ENCODE peak calls at places on chromosomes 2 and 18, in four cellular contexts. F, I, U and H are unnamed samples.

GRCh38 chr2:27085062-27085669 is 1.4 kb upstream of the KHK start:
- DNase-seq in U (no peak), I (no peak), F (no peak), H (no peak)

GRCh38 chr2:23824777-23825212 is 102.1 kb downstream of the ATAD2B start:
- DNase-seq in I (peak; percentile 40), U (peak; percentile 34), F (no peak), H (peak; percentile 65)

GRCh38 chr2:101524811-101525430 is 50.0 kb upstream of the RFX8 start:
- DNase-seq in U (no peak), F (peak; percentile 10), I (no peak), H (no peak)

GRCh38 chr2:213848631-213849030 is 562.2 kb upstream of the VWC2L start:
- DNase-seq in U (no peak), I (no peak), F (no peak), H (no peak)

GRCh38 chr18:39057423-39058057 is 1491.9 kb upstream of the CELF4 start:
- DNase-seq in F (no peak), U (no peak), I (no peak), H (no peak)

GRCh38 chr18:74709451-74709850 is 111.8 kb downstream of the ZNF407 start:
- DNase-seq in F (no peak), I (no peak), U (no peak), H (no peak)

GRCh38 chr2:105645031-105645940 is 99.4 kb upstream of the NCK2 start:
- DNase-seq in F (no peak), I (no peak), U (no peak), H (no peak)

GRCh38 chr2:60818272-60818671 is 62.2 kb downstream of the PAPOLG start:
- DNase-seq in F (no peak), U (no peak), I (peak; percentile 22), H (no peak)

GRCh38 chr2:70861774-70862644 is 26.4 kb upstream of the CD207 start:
- DNase-seq in I (peak; percentile 84), U (no peak), F (peak; percentile 97), H (peak; percentile 85)

GRCh38 chr2:237932731-237933131 is 34.1 kb upstream of the UBE2F start:
- DNase-seq in I (no peak), F (no peak), U (no peak), H (no peak)

GRCh38 chr2:55761526-55761925 is 67.9 kb upstream of the PNPT1 start:
- DNase-seq in U (no peak), F (no peak), I (no peak), H (no peak)

GRCh38 chr18:62877448-62878221 is 162.3 kb downstream of the PHLPP1 start:
- DNase-seq in F (no peak), U (no peak), I (no peak), H (no peak)

GRCh38 chr2:16167471-16168426 is 227.4 kb downstream of the MYCN start:
- DNase-seq in F (peak; percentile 45), U (no peak), I (peak; percentile 13), H (no peak)

GRCh38 chr2:24421668-24422067 is 61.3 kb upstream of the ITSN2 start:
- DNase-seq in F (peak; percentile 83), U (no peak), I (peak; percentile 55), H (peak; percentile 60)

GRCh38 chr18:63909870-63910269 is 2.1 kb downstream of the SERPINB10 start:
- DNase-seq in F (no peak), U (no peak), I (no peak), H (no peak)

GRCh38 chr2:227717687-227718567 is at the start of gene SLC19A3:
- DNase-seq in I (peak; percentile 46), U (no peak), F (peak; percentile 91), H (peak; percentile 86)

GRCh38 chr2:121336528-121337294 is 51.7 kb upstream of the TFCP2L1 start:
- DNase-seq in U (no peak), F (no peak), I (no peak), H (no peak)

GRCh38 chr2:165691615-165692014 is 102.4 kb downstream of the GALNT3 start:
- DNase-seq in U (no peak), F (peak; percentile 59), I (no peak), H (no peak)

GRCh38 chr2:12116228-12116750 is 369.9 kb downstream of the LPIN1 start:
- DNase-seq in F (no peak), I (no peak), U (peak; percentile 51), H (no peak)

GRCh38 chr2:132991464-132992045 is 321.6 kb upstream of the LYPD1 start:
- DNase-seq in U (no peak), F (no peak), I (no peak), H (peak; percentile 14)

GRCh38 chr2:44490726-44491125 is 129.0 kb downstream of the CAMKMT start:
- DNase-seq in U (no peak), I (no peak), F (no peak), H (no peak)

GRCh38 chr2:134140251-134140661 is 113.6 kb upstream of the MGAT5 start:
- DNase-seq in I (no peak), F (no peak), U (no peak), H (no peak)

GRCh38 chr2:232885264-232885961 is 15.3 kb downstream of the SNORC start:
- DNase-seq in F (no peak), U (no peak), I (no peak), H (peak; percentile 16)

DNA sequence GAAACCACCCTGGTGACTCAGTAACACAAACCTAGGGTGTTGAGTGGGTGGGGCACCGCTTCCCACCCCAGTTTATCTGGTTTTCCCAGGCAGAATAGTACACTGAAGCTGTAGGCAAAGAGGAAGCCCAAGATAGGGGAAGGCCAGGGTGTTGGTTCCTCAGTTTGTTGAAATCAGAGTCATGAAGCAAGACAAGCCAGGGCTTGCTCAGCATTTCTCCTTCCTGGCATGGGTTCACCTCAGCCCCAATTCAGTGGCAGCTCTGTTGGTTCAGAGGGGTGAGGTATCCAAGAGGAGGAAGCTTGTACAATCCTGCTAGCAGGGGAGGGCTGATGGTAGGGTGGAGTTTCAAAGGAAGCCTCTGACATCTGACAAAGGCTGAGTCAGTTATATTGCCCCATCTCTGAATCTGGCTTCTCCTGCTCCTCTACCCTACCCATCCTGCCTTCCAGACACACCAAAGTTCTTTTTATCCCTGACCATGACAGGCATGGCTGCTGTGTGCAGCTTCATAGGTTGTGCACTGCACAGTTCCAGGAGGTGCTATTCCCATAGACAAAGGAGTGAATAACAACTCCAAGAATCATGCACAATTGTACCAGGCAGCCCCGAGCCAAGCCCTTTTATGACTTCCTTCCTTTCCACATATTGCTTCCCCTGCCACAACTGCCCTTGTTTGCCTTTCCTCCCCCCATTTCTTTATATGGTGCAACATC is 24.9 kb upstream of the RAB10 start:
- DNase-seq in I (no peak), F (no peak), U (peak; percentile 19), H (no peak)
- TF ChIP-seq NRF1 in I (no peak), F (no peak), U (no peak), H (no peak)

GRCh38 chr18:67117804-67118203 is 398.7 kb downstream of the DSEL start:
- DNase-seq in F (no peak), I (no peak), U (no peak), H (no peak)
- TF ChIP-seq NRF1 in F (no peak), I (no peak), U (no peak), H (no peak)

GRCh38 chr2:28591711-28592365 is 96.0 kb downstream of the PLB1 start:
- DNase-seq in F (no peak), U (no peak), I (no peak), H (no peak)

GRCh38 chr2:28590496-28591301 is 94.8 kb downstream of the PLB1 start:
- DNase-seq in F (no peak), I (no peak), U (no peak), H (no peak)

GRCh38 chr2:28594029-28594368 is 98.1 kb downstream of the PLB1 start:
- DNase-seq in F (no peak), I (no peak), U (no peak), H (no peak)

GRCh38 chr2:28593356-28593755 is 97.5 kb downstream of the PLB1 start:
- DNase-seq in F (no peak), I (no peak), U (no peak), H (no peak)

GRCh38 chr2:28592481-28592880 is 96.6 kb downstream of the PLB1 start:
- DNase-seq in F (no peak), U (no peak), I (no peak), H (no peak)
- TF ChIP-seq NRF1 in F (no peak), U (no peak), I (no peak), H (no peak)

DNA sequence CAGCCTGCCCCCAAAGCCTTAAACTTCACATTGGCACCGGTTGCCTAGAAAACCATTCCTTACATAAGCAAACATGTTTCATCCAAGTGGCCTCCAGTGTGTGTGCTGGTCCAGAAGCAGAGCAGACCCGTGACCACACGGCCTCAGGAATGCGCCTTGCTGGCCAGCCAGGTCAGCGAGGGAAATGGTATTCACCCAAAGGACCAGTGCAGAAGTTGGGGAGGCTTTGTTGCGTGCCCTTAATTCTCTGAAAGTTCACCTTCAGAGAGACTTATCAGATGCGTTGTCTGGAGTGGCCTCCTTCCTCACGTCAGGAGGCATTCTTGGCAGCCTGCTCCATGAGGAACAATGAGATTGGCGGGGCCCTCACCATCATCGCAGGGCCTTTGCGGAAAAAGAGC is 25.9 kb downstream of the NRP2 start:
- DNase-seq in F (no peak), U (no peak), I (no peak), H (no peak)
- TF ChIP-seq NRF1 in F (no peak), U (no peak), I (no peak), H (no peak)

GRCh38 chr18:73551211-73551610 is 596.4 kb downstream of the FBXO15 start:
- DNase-seq in F (no peak), I (no peak), U (no peak), H (no peak)
- TF ChIP-seq NRF1 in F (no peak), I (no peak), U (no peak), H (no peak)

GRCh38 chr2:57869763-57870344 is 176.8 kb upstream of the VRK2 start:
- DNase-seq in I (no peak), F (no peak), U (no peak), H (no peak)
- TF ChIP-seq NRF1 in I (no peak), F (no peak), U (no peak), H (no peak)

GRCh38 chr18:76801567-76802505 is 20.5 kb upstream of the ZNF236 start:
- DNase-seq in I (peak; percentile 73), F (peak; percentile 88), U (no peak), H (peak; percentile 91)
- TF ChIP-seq NRF1 in I (no peak), F (no peak), U (no peak), H (no peak)

DNA sequence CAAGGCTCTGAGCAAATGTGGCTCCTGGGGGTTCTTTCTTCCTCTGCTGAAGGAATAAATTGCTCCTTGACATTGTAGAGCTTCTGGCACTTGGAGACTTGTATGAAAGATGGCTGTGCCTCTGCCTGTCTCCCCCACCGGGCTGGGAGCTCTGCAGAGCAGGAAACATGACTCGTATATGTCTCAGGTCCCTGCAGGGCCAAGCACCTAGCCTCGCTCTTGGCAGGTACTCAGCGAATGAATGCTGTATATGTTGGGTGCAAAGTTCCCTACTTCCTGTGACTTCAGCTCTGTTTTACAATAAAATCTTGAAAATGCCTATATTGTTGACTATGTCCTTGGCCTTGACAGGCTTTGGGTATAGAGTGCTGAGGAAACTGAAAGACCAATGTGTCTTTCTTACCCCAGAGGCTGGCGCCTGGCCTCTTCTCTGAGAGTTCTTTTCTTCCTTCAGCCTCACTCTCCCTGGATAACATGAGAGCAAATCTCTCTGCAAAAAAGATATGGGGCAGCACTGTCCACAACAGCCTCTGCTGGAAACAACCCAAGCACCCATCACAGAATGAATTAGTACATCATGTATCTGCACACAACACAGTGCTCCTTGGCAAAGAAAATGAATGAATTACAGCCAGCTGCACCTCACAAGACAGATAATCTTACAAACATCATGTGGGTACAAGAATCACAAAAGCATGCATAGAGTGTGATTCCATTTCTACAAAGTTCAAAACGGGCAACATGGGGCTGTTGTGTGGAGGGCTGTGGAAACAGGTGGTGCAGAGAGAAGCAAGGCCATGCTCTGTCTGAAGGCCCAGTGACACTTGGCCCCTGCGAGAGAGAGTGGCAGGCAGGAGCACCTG is 6.5 kb downstream of the IL1RN start:
- DNase-seq in F (peak; percentile 20), U (no peak), I (no peak), H (no peak)
- TF ChIP-seq NRF1 in F (no peak), U (no peak), I (no peak), H (no peak)